ENCODE peak calls at places on chromosomes 5 and 9, in nine cellular contexts. U is effector memory CD4-positive, alpha-beta T cell; Y is left ventricle myocardium inferior; N is left lung; E is A549; J is IMR-90; V is CD4-positive, CD25-positive, alpha-beta regulatory T cell; C is tibial nerve; B is adrenal gland. P is an unnamed sample. For H3K4me1, the result is how much of the 10 kb centered on the place peaks cover.

GRCh38 chr5:122702524-122702875 is 72.4 kb upstream of the SNX2 start:
- DNase-seq in U (no peak), Y (no peak), N (no peak), E (no peak), J (no peak), V (no peak), C (no peak), B (no peak), P (no peak)

GRCh38 chr5:174714751-174715150 is 9.6 kb upstream of the MSX2 start:
- DNase-seq in U (no peak), Y (no peak), N (no peak), E (no peak), J (no peak), V (no peak), C (no peak), B (no peak), P (no peak)

GRCh38 chr9:18333157-18333556 is 140.8 kb upstream of the ADAMTSL1 start:
- DNase-seq in U (no peak), Y (no peak), N (no peak), E (no peak), J (peak), V (no peak), C (no peak), B (no peak), P (no peak)

GRCh38 chr9:37692622-37693221 is 42.0 kb downstream of the FRMPD1 start:
- DNase-seq in U (no peak), Y (no peak), N (no peak), E (no peak), J (no peak), V (no peak), C (no peak), B (no peak), P (no peak)

GRCh38 chr5:174418809-174419522 is 305.4 kb upstream of the MSX2 start:
- DNase-seq in U (no peak), Y (no peak), N (no peak), E (peak), J (no peak), V (no peak), C (no peak), B (no peak), P (no peak)

GRCh38 chr5:113230711-113231652 is 203.8 kb downstream of the TSSK1B start:
- DNase-seq in U (no peak), Y (no peak), N (no peak), E (no peak), J (peak), V (no peak), C (no peak), B (no peak), P (no peak)

GRCh38 chr9:78122631-78123030 is 91.0 kb upstream of the GNAQ start:
- DNase-seq in U (no peak), Y (no peak), N (no peak), E (no peak), J (no peak), V (no peak), C (no peak), B (no peak), P (no peak)

GRCh38 chr9:92094655-92095054 is 20.6 kb downstream of the SPTLC1 start:
- DNase-seq in U (no peak), Y (no peak), N (no peak), E (no peak), J (peak), V (no peak), C (no peak), B (no peak), P (no peak)

GRCh38 chr5:173328896-173329369 is 719 bp upstream of the STC2 start:
- DNase-seq in U (no peak), Y (no peak), N (no peak), E (peak), J (peak), V (no peak), C (no peak), B (no peak), P (no peak)

GRCh38 chr9:90433398-90433890 is 209.2 kb downstream of the DIRAS2 start:
- DNase-seq in U (no peak), Y (no peak), N (peak), E (peak), J (no peak), V (no peak), C (no peak), B (no peak), P (no peak)

GRCh38 chr5:82620957-82621600 is 342.9 kb upstream of the RPS23 start:
- DNase-seq in U (no peak), Y (no peak), N (no peak), E (no peak), J (no peak), V (no peak), C (peak), B (no peak), P (no peak)

GRCh38 chr5:5323551-5323950 is 98.9 kb upstream of the ICE1 start:
- DNase-seq in U (no peak), Y (no peak), N (no peak), E (no peak), J (no peak), V (no peak), C (no peak), B (no peak), P (no peak)

GRCh38 chr9:116904165-116904564 is 217.1 kb downstream of the TRIM32 start:
- DNase-seq in U (no peak), Y (no peak), N (no peak), E (no peak), J (no peak), V (no peak), C (no peak), B (no peak), P (no peak)

GRCh38 chr9:77498891-77499290 is 149.2 kb downstream of the GNA14 start:
- DNase-seq in U (no peak), Y (no peak), N (no peak), E (no peak), J (no peak), V (no peak), C (no peak), B (no peak), P (no peak)

GRCh38 chr5:149641000-149641576 is 59.8 kb downstream of the ARHGEF37 start:
- DNase-seq in U (no peak), Y (no peak), N (no peak), E (no peak), J (peak), V (no peak), C (peak), B (peak), P (no peak)

GRCh38 chr9:71929223-71929622 is 17.8 kb downstream of the C9orf85 start:
- DNase-seq in U (no peak), Y (no peak), N (no peak), E (no peak), J (peak), V (no peak), C (no peak), B (no peak), P (no peak)

GRCh38 chr5:149904977-149905376 is 39.6 kb downstream of the PDE6A start:
- DNase-seq in U (no peak), Y (no peak), N (no peak), E (no peak), J (no peak), V (no peak), C (no peak), B (no peak), P (no peak)

GRCh38 chr5:1468247-1468612 is 23.0 kb upstream of the SLC6A3 start:
- DNase-seq in U (no peak), Y (no peak), N (no peak), E (no peak), J (no peak), V (no peak), C (no peak), B (peak), P (no peak)

GRCh38 chr5:149404746-149405549 is 25.9 kb upstream of the IL17B start:
- DNase-seq in U (no peak), Y (no peak), N (no peak), E (peak), J (peak), V (no peak), C (no peak), B (no peak), P (peak)

GRCh38 chr5:141373673-141374317 is at the start of gene PCDHGA6:
- DNase-seq in U (no peak), Y (no peak), N (no peak), E (no peak), J (peak), V (no peak), C (no peak), B (no peak), P (no peak)

GRCh38 chr5:88952996-88953643 is 70.1 kb upstream of the MEF2C start:
- DNase-seq in U (no peak), Y (no peak), N (no peak), E (no peak), J (no peak), V (no peak), C (no peak), B (no peak), P (no peak)

GRCh38 chr5:142296914-142297417 is 27.9 kb downstream of the SPRY4 start:
- DNase-seq in U (no peak), Y (peak), N (no peak), E (no peak), J (peak), V (no peak), C (no peak), B (no peak), P (peak)

GRCh38 chr5:120545951-120546350 is 81.9 kb downstream of the PRR16 start:
- DNase-seq in U (no peak), Y (no peak), N (no peak), E (no peak), J (peak), V (no peak), C (no peak), B (no peak), P (no peak)

GRCh38 chr5:146647656-146648199 is 131.7 kb upstream of the GPR151 start:
- DNase-seq in U (no peak), Y (no peak), N (no peak), E (no peak), J (no peak), V (no peak), C (no peak), B (no peak), P (no peak)

GRCh38 chr5:31130682-31131081 is 62.8 kb upstream of the CDH6 start:
- DNase-seq in U (no peak), Y (no peak), N (no peak), E (no peak), J (no peak), V (no peak), C (no peak), B (no peak), P (no peak)

GRCh38 chr5:93735378-93735777 is 6.0 kb downstream of the POU5F2 start:
- DNase-seq in U (no peak), Y (no peak), N (no peak), E (no peak), J (peak), V (no peak), C (no peak), B (no peak), P (no peak)

GRCh38 chr5:10478436-10478835 is 36.8 kb downstream of the ROPN1L start:
- DNase-seq in U (no peak), Y (no peak), N (no peak), E (no peak), J (peak), V (no peak), C (no peak), B (no peak), P (no peak)

GRCh38 chr5:103216137-103216536 is 42.4 kb upstream of the MACIR start:
- DNase-seq in U (no peak), Y (no peak), N (no peak), E (no peak), J (peak), V (no peak), C (no peak), B (no peak), P (no peak)

GRCh38 chr9:109346904-109347303 is 26.0 kb upstream of the EPB41L4B start:
- DNase-seq in U (no peak), Y (no peak), N (no peak), E (no peak), J (no peak), V (no peak), C (no peak), B (no peak), P (no peak)

GRCh38 chr5:145903862-145904261 is 31.0 kb upstream of the GRXCR2 start:
- DNase-seq in U (no peak), Y (no peak), N (no peak), E (no peak), J (peak), V (no peak), C (no peak), B (no peak), P (no peak)

DNA sequence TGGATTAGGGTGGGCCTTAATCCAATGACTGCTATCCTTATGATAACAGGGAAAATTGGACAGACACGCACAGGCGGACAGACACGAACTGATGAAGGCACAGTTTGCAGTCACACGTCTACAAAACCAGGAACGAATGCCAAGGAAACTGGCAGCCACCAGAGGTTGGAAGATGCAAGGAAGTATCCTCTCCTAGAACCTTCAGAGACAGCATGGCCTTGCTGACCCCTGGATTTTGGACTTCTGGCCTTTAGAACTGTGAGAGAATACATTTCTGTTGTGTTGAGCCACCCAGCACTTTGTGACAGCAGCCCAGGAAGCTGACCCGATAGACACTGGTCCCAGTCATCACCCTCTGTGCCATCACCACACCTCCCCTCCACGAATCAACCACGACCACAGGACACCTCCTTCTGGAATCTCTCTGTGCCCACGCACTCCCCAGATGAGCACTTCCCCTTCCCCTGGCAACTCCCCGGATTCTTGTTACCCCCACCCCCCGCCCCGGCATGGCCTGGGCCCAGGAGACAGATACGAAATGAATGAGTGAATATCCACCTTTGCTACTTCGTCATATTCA is 18.7 kb downstream of the GBGT1 start:
- DNase-seq in U (no peak), Y (no peak), N (no peak), E (no peak), J (peak), V (no peak), C (no peak), B (no peak), P (no peak)
- H3K27ac ChIP-seq in U (peak), Y (peak), N (no peak), E (no peak), J (no peak), V (peak), C (peak), B (peak), P (no peak)

GRCh38 chr5:95954716-95955115 is 6.9 kb downstream of the ELL2 start:
- DNase-seq in U (no peak), Y (no peak), N (no peak), E (no peak), J (peak), V (no peak), C (no peak), B (no peak), P (no peak)

GRCh38 chr5:95946451-95946850 is 15.2 kb downstream of the ELL2 start:
- DNase-seq in U (no peak), Y (no peak), N (no peak), E (no peak), J (no peak), V (no peak), C (no peak), B (no peak), P (no peak)

GRCh38 chr5:95953026-95953425 is 8.6 kb downstream of the ELL2 start:
- DNase-seq in U (no peak), Y (no peak), N (no peak), E (no peak), J (no peak), V (no peak), C (no peak), B (no peak), P (no peak)

GRCh38 chr5:95951916-95952315 is 9.7 kb downstream of the ELL2 start:
- DNase-seq in U (no peak), Y (no peak), N (no peak), E (no peak), J (no peak), V (no peak), C (no peak), B (no peak), P (no peak)

GRCh38 chr5:95949810-95950209 is 11.8 kb downstream of the ELL2 start:
- DNase-seq in U (no peak), Y (no peak), N (no peak), E (no peak), J (no peak), V (no peak), C (no peak), B (no peak), P (no peak)
- H3K4me1 ChIP-seq in U (under half), Y (half or more), N (under half), E (under half), J (under half), V (under half), C (under half), B (under half), P (under half)

GRCh38 chr9:135961277-135961705 is at the start of gene UBAC1:
- DNase-seq in U (peak), Y (peak), N (peak), E (peak), J (peak), V (peak), C (peak), B (peak), P (peak)
- H3K4me3 ChIP-seq in U (peak), Y (peak), N (peak), E (peak), J (peak), V (peak), C (peak), B (peak), P (peak)

GRCh38 chr9:68668127-68668526 is 36.9 kb upstream of the PIP5K1B start:
- DNase-seq in U (no peak), Y (no peak), N (no peak), E (no peak), J (no peak), V (no peak), C (no peak), B (no peak), P (no peak)

GRCh38 chr9:68669189-68669588 is 35.9 kb upstream of the PIP5K1B start:
- DNase-seq in U (no peak), Y (no peak), N (no peak), E (no peak), J (no peak), V (no peak), C (no peak), B (no peak), P (no peak)

GRCh38 chr9:68672215-68672614 is 32.8 kb upstream of the PIP5K1B start:
- DNase-seq in U (no peak), Y (no peak), N (no peak), E (no peak), J (no peak), V (no peak), C (no peak), B (no peak), P (no peak)

GRCh38 chr9:68678430-68678829 is 26.6 kb upstream of the PIP5K1B start:
- DNase-seq in U (no peak), Y (no peak), N (no peak), E (no peak), J (peak), V (no peak), C (no peak), B (peak), P (no peak)

GRCh38 chr9:68672625-68673024 is 32.4 kb upstream of the PIP5K1B start:
- DNase-seq in U (no peak), Y (no peak), N (no peak), E (no peak), J (no peak), V (no peak), C (no peak), B (no peak), P (no peak)
- H3K27ac ChIP-seq in U (no peak), Y (no peak), N (no peak), E (no peak), J (no peak), V (no peak), C (no peak), B (no peak), P (no peak)

GRCh38 chr5:132102101-132102701 is 28.6 kb downstream of the CSF2 start:
- DNase-seq in U (peak), Y (no peak), N (no peak), E (no peak), J (no peak), V (no peak), C (no peak), B (no peak), P (no peak)
- H3K4me1 ChIP-seq in U (half or more), Y (under half), N (under half), E (under half), J (under half), V (half or more), C (under half), B (under half), P (under half)

GRCh38 chr9:127578627-127578951 is 33.5 kb upstream of the STXBP1 start:
- DNase-seq in U (no peak), Y (no peak), N (no peak), E (no peak), J (no peak), V (no peak), C (no peak), B (no peak), P (no peak)
- H3K4me3 ChIP-seq in U (no peak), Y (peak), N (peak), E (peak), J (peak), V (no peak), C (no peak), B (no peak), P (no peak)